ENCODE peak calls at places on chromosomes 7 and 10, in five cellular contexts. J is mesenchymal stem cell, T is H9, O is trophoblast cell, V is H1. D is an unnamed sample.

GRCh38 chr7:13988765-13989137 is 715 bp downstream of the ETV1 start:
- DNase-seq in T (peak), V (no peak), J (peak), O (no peak), D (peak)

GRCh38 chr7:123747620-123748141 is 1.1 kb downstream of the WASL start:
- DNase-seq in O (peak), J (peak), T (peak), V (peak), D (peak)

GRCh38 chr10:77873558-77874380 is 52.8 kb downstream of the DLG5 start:
- DNase-seq in T (no peak), V (no peak), J (peak), O (no peak), D (no peak)

GRCh38 chr7:117480978-117481377 is 1.2 kb downstream of the CFTR start:
- DNase-seq in T (no peak), O (no peak), J (no peak), V (no peak), D (no peak)

GRCh38 chr10:69757553-69758309 is 44.0 kb upstream of the COL13A1 start:
- DNase-seq in J (peak), O (no peak), V (no peak), T (no peak), D (no peak)

GRCh38 chr10:75492151-75492550 is 60.7 kb downstream of the LRMDA start:
- DNase-seq in O (no peak), J (no peak), V (no peak), T (no peak), D (no peak)

GRCh38 chr7:106260136-106260561 is 24.6 kb downstream of the NAMPT start:
- DNase-seq in J (no peak), V (no peak), T (no peak), O (no peak), D (no peak)

GRCh38 chr7:46715579-46715978 is 794.5 kb upstream of the IGFBP3 start:
- DNase-seq in V (no peak), T (no peak), O (no peak), J (peak), D (no peak)

GRCh38 chr7:69596723-69597277 is 1.5 kb upstream of the AUTS2 start:
- DNase-seq in V (no peak), O (no peak), T (peak), J (peak), D (no peak)

GRCh38 chr7:88522771-88523316 is 216.2 kb upstream of the STEAP4 start:
- DNase-seq in V (no peak), T (no peak), O (no peak), J (no peak), D (no peak)

GRCh38 chr7:8121243-8121642 is 140.7 kb downstream of the ICA1 start:
- DNase-seq in O (no peak), V (no peak), J (no peak), T (no peak), D (no peak)

GRCh38 chr7:8117195-8117594 is 144.8 kb downstream of the ICA1 start:
- DNase-seq in T (no peak), O (no peak), V (no peak), J (no peak), D (no peak)

GRCh38 chr7:8120390-8121058 is 141.4 kb downstream of the ICA1 start:
- DNase-seq in V (no peak), O (no peak), J (no peak), T (no peak), D (no peak)

GRCh38 chr7:8115547-8116402 is 146.2 kb downstream of the ICA1 start:
- DNase-seq in V (no peak), T (no peak), O (no peak), J (no peak), D (no peak)

DNA sequence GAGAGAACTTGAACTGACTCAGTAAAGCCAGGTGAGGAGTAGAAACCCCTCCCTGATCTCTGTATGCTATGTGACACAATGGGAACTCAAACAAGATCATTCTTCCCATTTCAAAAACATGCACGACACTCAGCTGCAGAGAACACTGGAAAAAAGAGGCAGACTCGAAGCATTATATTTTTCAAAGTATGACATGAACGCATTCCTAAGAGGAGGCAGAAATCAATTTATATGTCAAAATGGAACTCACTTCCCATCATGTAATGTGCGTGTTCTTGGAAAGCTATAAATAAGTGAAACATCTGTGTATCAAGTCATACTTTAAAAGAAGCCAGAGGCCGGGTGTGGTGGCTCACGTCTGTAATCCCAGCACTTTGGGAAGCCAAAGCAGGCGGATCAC is 142.7 kb downstream of the ICA1 start:
- DNase-seq in O (no peak), J (no peak), T (no peak), V (no peak), D (no peak)
- H2BK12ac ChIP-seq in O (no peak), J (no peak), T (no peak), V (no peak), D (no peak)

DNA sequence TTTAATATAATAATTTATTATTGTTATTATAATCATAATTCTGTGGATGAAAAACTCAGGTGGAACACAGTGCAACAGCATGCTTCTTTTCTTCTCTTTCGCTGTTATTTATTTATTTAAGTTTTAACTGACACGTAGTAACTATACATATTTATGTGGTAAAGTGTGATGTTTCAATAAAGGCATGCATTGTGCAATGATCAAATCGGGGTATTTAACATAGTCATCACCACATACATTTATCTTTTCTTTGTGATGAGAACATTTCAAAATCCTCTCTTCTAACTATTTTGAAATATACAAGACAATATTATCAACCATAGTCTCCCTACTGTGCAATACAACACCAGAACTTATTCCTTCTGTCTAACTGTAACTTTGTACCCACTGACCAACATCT is 152.5 kb upstream of the LYZL1 start:
- DNase-seq in T (no peak), O (no peak), J (no peak), V (no peak), D (no peak)
- H2BK12ac ChIP-seq in T (no peak), O (peak), J (peak), V (no peak), D (no peak)

DNA sequence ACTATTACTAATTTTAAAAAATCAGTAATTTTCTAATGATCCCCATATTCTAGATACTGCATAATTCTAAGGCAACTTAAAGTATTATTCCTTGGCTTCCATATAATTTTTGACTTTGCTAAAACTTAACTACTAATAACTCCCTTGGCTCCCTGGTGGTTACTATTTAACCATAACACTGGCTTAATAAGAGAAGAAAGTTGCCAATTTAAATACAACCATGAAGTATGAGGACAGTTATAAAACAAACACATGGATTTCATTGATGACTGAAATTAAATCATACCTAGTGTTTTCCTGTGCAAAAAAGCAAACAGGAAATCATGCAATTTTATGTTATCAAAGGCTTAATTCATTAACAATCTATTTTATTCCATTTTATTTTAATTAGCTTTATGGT is 1073.9 kb downstream of the GRM8 start:
- DNase-seq in J (no peak), T (no peak), V (no peak), O (no peak), D (no peak)
- H2BK12ac ChIP-seq in J (no peak), T (no peak), V (no peak), O (no peak), D (no peak)

GRCh38 chr7:19302731-19303130 is 157.5 kb upstream of the FERD3L start:
- DNase-seq in J (no peak), O (no peak), T (no peak), V (no peak), D (no peak)

GRCh38 chr7:19305698-19306097 is 160.5 kb upstream of the FERD3L start:
- DNase-seq in O (no peak), T (no peak), J (no peak), V (no peak), D (no peak)

DNA sequence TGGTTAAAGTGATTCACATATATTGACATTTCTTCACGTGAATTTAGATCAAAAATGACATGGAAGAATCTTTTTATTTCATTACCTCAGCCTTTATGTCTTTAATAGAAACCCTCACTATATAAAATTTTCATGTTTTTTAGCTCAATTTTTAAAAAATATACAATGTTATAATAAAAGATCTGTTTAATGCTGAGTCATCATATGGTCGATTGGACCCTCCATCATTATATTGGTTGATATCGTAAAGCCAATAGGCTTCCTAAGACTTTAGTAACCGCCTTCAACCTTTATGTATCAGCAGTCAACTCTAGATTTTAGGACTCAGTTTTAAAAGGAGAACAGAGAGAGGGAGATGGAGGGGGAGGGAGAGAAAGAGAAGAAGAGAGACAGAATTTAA is 162.3 kb upstream of the FERD3L start:
- DNase-seq in O (no peak), V (no peak), J (no peak), T (no peak), D (no peak)
- H2BK12ac ChIP-seq in O (no peak), V (no peak), J (no peak), T (no peak), D (no peak)

GRCh38 chr7:30348083-30348560 is 63.7 kb downstream of the ZNRF2 start:
- DNase-seq in V (no peak), O (peak), J (peak), T (no peak), D (no peak)
- H2BK12ac ChIP-seq in V (no peak), O (no peak), J (no peak), T (no peak), D (no peak)

D was measured in neuronal stem cell.